ENCODE peak calls at places on chromosomes 4 and X, in ten cellular contexts. One of them, this sample, is unnamed.

GRCh38 chrX:39576081-39576701 is 521.6 kb downstream of the BCOR start:
- DNase-seq in activated T-cell treated with anti-CD3 and anti-CD28 coated beads, Interleukin-2, amount 50 U/mL, for 24 hours: no peak
- DNase-seq in AG20443: no peak
- DNase-seq in cardiac fibroblast: no peak
- DNase-seq in NCI-H69: peak
- DNase-seq in NCI-H2081: peak
- DNase-seq in NCI-H2171: peak
- DNase-seq in GM06990: no peak
- DNase-seq in NCI-H748 treated with DMSO at 0.1 percent for 48 hours: peak
- DNase-seq in activated CD4-positive, alpha-beta T cell treated with anti-CD3 and anti-CD28 coated beads for 24 hours: no peak
- DNase-seq in this sample: no peak

GRCh38 chr4:36278789-36279188 is 2.6 kb upstream of the DTHD1 start:
- DNase-seq in NCI-H2171: no peak
- DNase-seq in activated CD4-positive, alpha-beta T cell treated with anti-CD3 and anti-CD28 coated beads for 24 hours: no peak
- DNase-seq in NCI-H69: no peak
- DNase-seq in GM06990: no peak
- DNase-seq in cardiac fibroblast: no peak
- DNase-seq in AG20443: no peak
- DNase-seq in NCI-H748 treated with DMSO at 0.1 percent for 48 hours: no peak
- DNase-seq in NCI-H2081: no peak
- DNase-seq in activated T-cell treated with anti-CD3 and anti-CD28 coated beads, Interleukin-2, amount 50 U/mL, for 24 hours: no peak
- DNase-seq in this sample: no peak

GRCh38 chr4:92305878-92306520 is 2.2 kb downstream of the GRID2 start:
- DNase-seq in NCI-H2171: peak
- DNase-seq in activated T-cell treated with anti-CD3 and anti-CD28 coated beads, Interleukin-2, amount 50 U/mL, for 24 hours: no peak
- DNase-seq in NCI-H69: peak
- DNase-seq in activated CD4-positive, alpha-beta T cell treated with anti-CD3 and anti-CD28 coated beads for 24 hours: no peak
- DNase-seq in NCI-H748 treated with DMSO at 0.1 percent for 48 hours: peak
- DNase-seq in NCI-H2081: no peak
- DNase-seq in AG20443: peak
- DNase-seq in cardiac fibroblast: no peak
- DNase-seq in GM06990: no peak
- DNase-seq in this sample: no peak

GRCh38 chr4:87978656-87979055 is 3.1 kb downstream of the SPP1 start:
- DNase-seq in NCI-H748 treated with DMSO at 0.1 percent for 48 hours: no peak
- DNase-seq in cardiac fibroblast: no peak
- DNase-seq in AG20443: peak
- DNase-seq in activated CD4-positive, alpha-beta T cell treated with anti-CD3 and anti-CD28 coated beads for 24 hours: no peak
- DNase-seq in NCI-H2171: no peak
- DNase-seq in NCI-H2081: no peak
- DNase-seq in activated T-cell treated with anti-CD3 and anti-CD28 coated beads, Interleukin-2, amount 50 U/mL, for 24 hours: no peak
- DNase-seq in GM06990: no peak
- DNase-seq in NCI-H69: no peak
- DNase-seq in this sample: peak

GRCh38 chr4:1567808-1568581 is 116.1 kb downstream of the FAM53A start:
- DNase-seq in NCI-H69: peak
- DNase-seq in activated T-cell treated with anti-CD3 and anti-CD28 coated beads, Interleukin-2, amount 50 U/mL, for 24 hours: no peak
- DNase-seq in NCI-H2171: no peak
- DNase-seq in NCI-H748 treated with DMSO at 0.1 percent for 48 hours: no peak
- DNase-seq in AG20443: no peak
- DNase-seq in cardiac fibroblast: no peak
- DNase-seq in NCI-H2081: no peak
- DNase-seq in activated CD4-positive, alpha-beta T cell treated with anti-CD3 and anti-CD28 coated beads for 24 hours: no peak
- DNase-seq in GM06990: no peak
- DNase-seq in this sample: no peak

GRCh38 chr4:108959497-108959896 is 196.6 kb upstream of the ETNPPL start:
- DNase-seq in NCI-H2081: no peak
- DNase-seq in activated T-cell treated with anti-CD3 and anti-CD28 coated beads, Interleukin-2, amount 50 U/mL, for 24 hours: no peak
- DNase-seq in GM06990: no peak
- DNase-seq in NCI-H2171: no peak
- DNase-seq in NCI-H69: no peak
- DNase-seq in activated CD4-positive, alpha-beta T cell treated with anti-CD3 and anti-CD28 coated beads for 24 hours: no peak
- DNase-seq in cardiac fibroblast: no peak
- DNase-seq in AG20443: no peak
- DNase-seq in NCI-H748 treated with DMSO at 0.1 percent for 48 hours: no peak
- DNase-seq in this sample: no peak

GRCh38 chr4:121796283-121796682 is 4.8 kb upstream of the EXOSC9 start:
- DNase-seq in GM06990: no peak
- DNase-seq in NCI-H2081: no peak
- DNase-seq in NCI-H748 treated with DMSO at 0.1 percent for 48 hours: no peak
- DNase-seq in activated T-cell treated with anti-CD3 and anti-CD28 coated beads, Interleukin-2, amount 50 U/mL, for 24 hours: no peak
- DNase-seq in AG20443: no peak
- DNase-seq in NCI-H69: no peak
- DNase-seq in cardiac fibroblast: no peak
- DNase-seq in NCI-H2171: no peak
- DNase-seq in activated CD4-positive, alpha-beta T cell treated with anti-CD3 and anti-CD28 coated beads for 24 hours: no peak
- DNase-seq in this sample: peak

GRCh38 chr4:29558789-29559188 is 1161.4 kb upstream of the PCDH7 start:
- DNase-seq in NCI-H2081: no peak
- DNase-seq in GM06990: no peak
- DNase-seq in NCI-H2171: no peak
- DNase-seq in NCI-H69: no peak
- DNase-seq in NCI-H748 treated with DMSO at 0.1 percent for 48 hours: no peak
- DNase-seq in AG20443: no peak
- DNase-seq in activated CD4-positive, alpha-beta T cell treated with anti-CD3 and anti-CD28 coated beads for 24 hours: no peak
- DNase-seq in activated T-cell treated with anti-CD3 and anti-CD28 coated beads, Interleukin-2, amount 50 U/mL, for 24 hours: no peak
- DNase-seq in cardiac fibroblast: no peak
- DNase-seq in this sample: no peak

GRCh38 chr4:13088726-13089658 is 395.1 kb downstream of the RAB28 start:
- DNase-seq in cardiac fibroblast: peak
- DNase-seq in NCI-H69: no peak
- DNase-seq in activated CD4-positive, alpha-beta T cell treated with anti-CD3 and anti-CD28 coated beads for 24 hours: no peak
- DNase-seq in NCI-H2171: no peak
- DNase-seq in activated T-cell treated with anti-CD3 and anti-CD28 coated beads, Interleukin-2, amount 50 U/mL, for 24 hours: no peak
- DNase-seq in NCI-H2081: no peak
- DNase-seq in AG20443: no peak
- DNase-seq in GM06990: no peak
- DNase-seq in NCI-H748 treated with DMSO at 0.1 percent for 48 hours: no peak
- DNase-seq in this sample: peak

GRCh38 chr4:110195561-110196205 is 2.7 kb downstream of the ELOVL6 start:
- DNase-seq in NCI-H2171: no peak
- DNase-seq in NCI-H2081: no peak
- DNase-seq in cardiac fibroblast: peak
- DNase-seq in NCI-H748 treated with DMSO at 0.1 percent for 48 hours: no peak
- DNase-seq in NCI-H69: peak
- DNase-seq in GM06990: no peak
- DNase-seq in activated CD4-positive, alpha-beta T cell treated with anti-CD3 and anti-CD28 coated beads for 24 hours: no peak
- DNase-seq in activated T-cell treated with anti-CD3 and anti-CD28 coated beads, Interleukin-2, amount 50 U/mL, for 24 hours: no peak
- DNase-seq in AG20443: peak
- DNase-seq in this sample: peak

GRCh38 chrX:137427813-137428212 is 138.1 kb upstream of the ZIC3 start:
- DNase-seq in cardiac fibroblast: peak
- DNase-seq in AG20443: peak
- DNase-seq in activated T-cell treated with anti-CD3 and anti-CD28 coated beads, Interleukin-2, amount 50 U/mL, for 24 hours: no peak
- DNase-seq in NCI-H2081: no peak
- DNase-seq in NCI-H2171: no peak
- DNase-seq in NCI-H748 treated with DMSO at 0.1 percent for 48 hours: no peak
- DNase-seq in GM06990: no peak
- DNase-seq in activated CD4-positive, alpha-beta T cell treated with anti-CD3 and anti-CD28 coated beads for 24 hours: no peak
- DNase-seq in NCI-H69: no peak
- DNase-seq in this sample: no peak

GRCh38 chrX:10660171-10660570 is 39.8 kb upstream of the MID1 start:
- DNase-seq in GM06990: no peak
- DNase-seq in cardiac fibroblast: no peak
- DNase-seq in AG20443: no peak
- DNase-seq in NCI-H748 treated with DMSO at 0.1 percent for 48 hours: no peak
- DNase-seq in NCI-H2171: no peak
- DNase-seq in NCI-H2081: no peak
- DNase-seq in NCI-H69: no peak
- DNase-seq in activated T-cell treated with anti-CD3 and anti-CD28 coated beads, Interleukin-2, amount 50 U/mL, for 24 hours: no peak
- DNase-seq in activated CD4-positive, alpha-beta T cell treated with anti-CD3 and anti-CD28 coated beads for 24 hours: no peak
- DNase-seq in this sample: no peak

GRCh38 chrX:145213504-145213903 is 33.8 kb upstream of the SPANXN1 start:
- DNase-seq in activated CD4-positive, alpha-beta T cell treated with anti-CD3 and anti-CD28 coated beads for 24 hours: no peak
- DNase-seq in NCI-H2081: no peak
- DNase-seq in cardiac fibroblast: no peak
- DNase-seq in activated T-cell treated with anti-CD3 and anti-CD28 coated beads, Interleukin-2, amount 50 U/mL, for 24 hours: no peak
- DNase-seq in GM06990: no peak
- DNase-seq in NCI-H748 treated with DMSO at 0.1 percent for 48 hours: no peak
- DNase-seq in NCI-H2171: no peak
- DNase-seq in AG20443: no peak
- DNase-seq in NCI-H69: peak
- DNase-seq in this sample: peak

GRCh38 chr4:87956501-87956900 is 19.0 kb upstream of the SPP1 start:
- DNase-seq in activated CD4-positive, alpha-beta T cell treated with anti-CD3 and anti-CD28 coated beads for 24 hours: no peak
- DNase-seq in GM06990: no peak
- DNase-seq in AG20443: no peak
- DNase-seq in NCI-H748 treated with DMSO at 0.1 percent for 48 hours: no peak
- DNase-seq in NCI-H2171: no peak
- DNase-seq in activated T-cell treated with anti-CD3 and anti-CD28 coated beads, Interleukin-2, amount 50 U/mL, for 24 hours: no peak
- DNase-seq in cardiac fibroblast: no peak
- DNase-seq in NCI-H69: no peak
- DNase-seq in NCI-H2081: no peak
- DNase-seq in this sample: peak

GRCh38 chr4:45621926-45622325 is 501.9 kb downstream of the GABRG1 start:
- DNase-seq in activated T-cell treated with anti-CD3 and anti-CD28 coated beads, Interleukin-2, amount 50 U/mL, for 24 hours: no peak
- DNase-seq in AG20443: no peak
- DNase-seq in activated CD4-positive, alpha-beta T cell treated with anti-CD3 and anti-CD28 coated beads for 24 hours: no peak
- DNase-seq in GM06990: no peak
- DNase-seq in NCI-H748 treated with DMSO at 0.1 percent for 48 hours: no peak
- DNase-seq in NCI-H2081: no peak
- DNase-seq in NCI-H69: no peak
- DNase-seq in NCI-H2171: no peak
- DNase-seq in cardiac fibroblast: peak
- DNase-seq in this sample: no peak

GRCh38 chr4:48079972-48080391 is 54.1 kb downstream of the TXK start:
- DNase-seq in cardiac fibroblast: no peak
- DNase-seq in activated CD4-positive, alpha-beta T cell treated with anti-CD3 and anti-CD28 coated beads for 24 hours: no peak
- DNase-seq in activated T-cell treated with anti-CD3 and anti-CD28 coated beads, Interleukin-2, amount 50 U/mL, for 24 hours: no peak
- DNase-seq in GM06990: no peak
- DNase-seq in NCI-H69: no peak
- DNase-seq in AG20443: no peak
- DNase-seq in NCI-H2081: no peak
- DNase-seq in NCI-H2171: no peak
- DNase-seq in NCI-H748 treated with DMSO at 0.1 percent for 48 hours: no peak
- DNase-seq in this sample: peak

GRCh38 chr4:95255396-95256107 is 293.2 kb downstream of the UNC5C start:
- DNase-seq in activated T-cell treated with anti-CD3 and anti-CD28 coated beads, Interleukin-2, amount 50 U/mL, for 24 hours: no peak
- DNase-seq in GM06990: no peak
- DNase-seq in NCI-H2081: no peak
- DNase-seq in activated CD4-positive, alpha-beta T cell treated with anti-CD3 and anti-CD28 coated beads for 24 hours: no peak
- DNase-seq in NCI-H748 treated with DMSO at 0.1 percent for 48 hours: no peak
- DNase-seq in cardiac fibroblast: peak
- DNase-seq in NCI-H69: no peak
- DNase-seq in NCI-H2171: no peak
- DNase-seq in AG20443: peak
- DNase-seq in this sample: no peak

GRCh38 chrX:39688576-39689373 is 409.0 kb downstream of the BCOR start:
- DNase-seq in activated CD4-positive, alpha-beta T cell treated with anti-CD3 and anti-CD28 coated beads for 24 hours: peak
- DNase-seq in NCI-H2081: peak
- DNase-seq in NCI-H748 treated with DMSO at 0.1 percent for 48 hours: peak
- DNase-seq in NCI-H69: peak
- DNase-seq in AG20443: peak
- DNase-seq in NCI-H2171: peak
- DNase-seq in cardiac fibroblast: peak
- DNase-seq in GM06990: no peak
- DNase-seq in activated T-cell treated with anti-CD3 and anti-CD28 coated beads, Interleukin-2, amount 50 U/mL, for 24 hours: peak
- DNase-seq in this sample: no peak

GRCh38 chr4:122458625-122459024 is 2.1 kb upstream of the IL2 start:
- DNase-seq in AG20443: peak
- DNase-seq in NCI-H748 treated with DMSO at 0.1 percent for 48 hours: no peak
- DNase-seq in cardiac fibroblast: no peak
- DNase-seq in NCI-H2081: no peak
- DNase-seq in NCI-H2171: no peak
- DNase-seq in activated T-cell treated with anti-CD3 and anti-CD28 coated beads, Interleukin-2, amount 50 U/mL, for 24 hours: peak
- DNase-seq in activated CD4-positive, alpha-beta T cell treated with anti-CD3 and anti-CD28 coated beads for 24 hours: peak
- DNase-seq in NCI-H69: no peak
- DNase-seq in GM06990: peak
- DNase-seq in this sample: no peak

GRCh38 chr4:84796388-84796787 is 170.1 kb downstream of the WDFY3 start:
- DNase-seq in GM06990: no peak
- DNase-seq in NCI-H748 treated with DMSO at 0.1 percent for 48 hours: no peak
- DNase-seq in cardiac fibroblast: no peak
- DNase-seq in AG20443: no peak
- DNase-seq in activated CD4-positive, alpha-beta T cell treated with anti-CD3 and anti-CD28 coated beads for 24 hours: no peak
- DNase-seq in NCI-H69: peak
- DNase-seq in activated T-cell treated with anti-CD3 and anti-CD28 coated beads, Interleukin-2, amount 50 U/mL, for 24 hours: no peak
- DNase-seq in NCI-H2081: no peak
- DNase-seq in NCI-H2171: no peak
- DNase-seq in this sample: no peak

GRCh38 chr4:106583567-106583966 is 215.0 kb upstream of the GIMD1 start:
- DNase-seq in cardiac fibroblast: peak
- DNase-seq in NCI-H748 treated with DMSO at 0.1 percent for 48 hours: no peak
- DNase-seq in NCI-H69: no peak
- DNase-seq in activated CD4-positive, alpha-beta T cell treated with anti-CD3 and anti-CD28 coated beads for 24 hours: no peak
- DNase-seq in NCI-H2081: no peak
- DNase-seq in activated T-cell treated with anti-CD3 and anti-CD28 coated beads, Interleukin-2, amount 50 U/mL, for 24 hours: no peak
- DNase-seq in GM06990: no peak
- DNase-seq in NCI-H2171: no peak
- DNase-seq in AG20443: peak
- DNase-seq in this sample: no peak

GRCh38 chr4:86891785-86892638 is at the start of gene C4orf36:
- DNase-seq in NCI-H748 treated with DMSO at 0.1 percent for 48 hours: peak
- DNase-seq in NCI-H2171: peak
- DNase-seq in GM06990: peak
- DNase-seq in activated T-cell treated with anti-CD3 and anti-CD28 coated beads, Interleukin-2, amount 50 U/mL, for 24 hours: peak
- DNase-seq in AG20443: peak
- DNase-seq in activated CD4-positive, alpha-beta T cell treated with anti-CD3 and anti-CD28 coated beads for 24 hours: no peak
- DNase-seq in NCI-H2081: peak
- DNase-seq in NCI-H69: peak
- DNase-seq in cardiac fibroblast: peak
- DNase-seq in this sample: no peak

GRCh38 chr4:152605641-152606304 is 69.9 kb upstream of the FBXW7 start:
- DNase-seq in NCI-H69: peak
- DNase-seq in NCI-H2171: no peak
- DNase-seq in NCI-H748 treated with DMSO at 0.1 percent for 48 hours: no peak
- DNase-seq in activated CD4-positive, alpha-beta T cell treated with anti-CD3 and anti-CD28 coated beads for 24 hours: no peak
- DNase-seq in GM06990: no peak
- DNase-seq in cardiac fibroblast: peak
- DNase-seq in AG20443: peak
- DNase-seq in activated T-cell treated with anti-CD3 and anti-CD28 coated beads, Interleukin-2, amount 50 U/mL, for 24 hours: no peak
- DNase-seq in NCI-H2081: peak
- DNase-seq in this sample: peak

GRCh38 chr4:68372588-68372987 is 22.7 kb upstream of the YTHDC1 start:
- DNase-seq in GM06990: no peak
- DNase-seq in cardiac fibroblast: no peak
- DNase-seq in NCI-H2171: no peak
- DNase-seq in AG20443: no peak
- DNase-seq in NCI-H2081: no peak
- DNase-seq in activated T-cell treated with anti-CD3 and anti-CD28 coated beads, Interleukin-2, amount 50 U/mL, for 24 hours: no peak
- DNase-seq in NCI-H748 treated with DMSO at 0.1 percent for 48 hours: no peak
- DNase-seq in activated CD4-positive, alpha-beta T cell treated with anti-CD3 and anti-CD28 coated beads for 24 hours: no peak
- DNase-seq in NCI-H69: no peak
- DNase-seq in this sample: no peak

GRCh38 chr4:171588146-171588545 is 225.1 kb upstream of the GALNTL6 start:
- DNase-seq in activated T-cell treated with anti-CD3 and anti-CD28 coated beads, Interleukin-2, amount 50 U/mL, for 24 hours: no peak
- DNase-seq in NCI-H2171: no peak
- DNase-seq in NCI-H2081: no peak
- DNase-seq in AG20443: no peak
- DNase-seq in NCI-H69: no peak
- DNase-seq in activated CD4-positive, alpha-beta T cell treated with anti-CD3 and anti-CD28 coated beads for 24 hours: no peak
- DNase-seq in cardiac fibroblast: no peak
- DNase-seq in NCI-H748 treated with DMSO at 0.1 percent for 48 hours: peak
- DNase-seq in GM06990: no peak
- DNase-seq in this sample: no peak

This sample was measured in foreskin melanocyte.